ENCODE peak calls at places on chromosomes 13 and 19, in eight cellular contexts. One of them, this sample, is unnamed.

GRCh38 chr19:2609389-2610116 is 92.9 kb downstream of the GNG7 start:
- DNase-seq in transverse colon: no peak
- DNase-seq in cardiac fibroblast: no peak
- DNase-seq in fibroblast of mammary gland: no peak
- DNase-seq in upper lobe of right lung: no peak
- DNase-seq in GM23248: no peak
- DNase-seq in CD8-positive, alpha-beta T cell: no peak
- DNase-seq in left lung: peak
- DNase-seq in this sample: no peak

GRCh38 chr19:35088514-35088913 is 27.1 kb upstream of the FXYD3 start:
- DNase-seq in fibroblast of mammary gland: peak
- DNase-seq in cardiac fibroblast: peak
- DNase-seq in transverse colon: no peak
- DNase-seq in GM23248: peak
- DNase-seq in upper lobe of right lung: no peak
- DNase-seq in CD8-positive, alpha-beta T cell: no peak
- DNase-seq in left lung: no peak
- DNase-seq in this sample: no peak

GRCh38 chr13:78497702-78498319 is 105.5 kb downstream of the POU4F1 start:
- DNase-seq in CD8-positive, alpha-beta T cell: no peak
- DNase-seq in cardiac fibroblast: no peak
- DNase-seq in fibroblast of mammary gland: no peak
- DNase-seq in upper lobe of right lung: no peak
- DNase-seq in transverse colon: no peak
- DNase-seq in GM23248: no peak
- DNase-seq in left lung: no peak
- DNase-seq in this sample: no peak

GRCh38 chr19:31512403-31512970 is 163.3 kb upstream of the TSHZ3 start:
- DNase-seq in GM23248: no peak
- DNase-seq in upper lobe of right lung: no peak
- DNase-seq in CD8-positive, alpha-beta T cell: no peak
- DNase-seq in transverse colon: no peak
- DNase-seq in cardiac fibroblast: no peak
- DNase-seq in left lung: no peak
- DNase-seq in fibroblast of mammary gland: no peak
- DNase-seq in this sample: no peak

GRCh38 chr19:38250821-38251563 is 5.2 kb downstream of the PPP1R14A start:
- DNase-seq in left lung: no peak
- DNase-seq in transverse colon: peak
- DNase-seq in upper lobe of right lung: peak
- DNase-seq in fibroblast of mammary gland: no peak
- DNase-seq in CD8-positive, alpha-beta T cell: no peak
- DNase-seq in cardiac fibroblast: peak
- DNase-seq in GM23248: peak
- DNase-seq in this sample: peak

GRCh38 chr19:6220385-6221191 is 59.2 kb downstream of the MLLT1 start:
- DNase-seq in upper lobe of right lung: no peak
- DNase-seq in CD8-positive, alpha-beta T cell: no peak
- DNase-seq in transverse colon: peak
- DNase-seq in fibroblast of mammary gland: peak
- DNase-seq in GM23248: peak
- DNase-seq in left lung: no peak
- DNase-seq in cardiac fibroblast: peak
- DNase-seq in this sample: no peak

GRCh38 chr13:44756411-44756810 is 180.3 kb upstream of the TSC22D1 start:
- DNase-seq in left lung: no peak
- DNase-seq in GM23248: no peak
- DNase-seq in transverse colon: no peak
- DNase-seq in fibroblast of mammary gland: no peak
- DNase-seq in upper lobe of right lung: no peak
- DNase-seq in CD8-positive, alpha-beta T cell: no peak
- DNase-seq in cardiac fibroblast: no peak
- DNase-seq in this sample: no peak

GRCh38 chr13:51230473-51231105 is 8.4 kb downstream of the FAM124A start:
- DNase-seq in fibroblast of mammary gland: peak
- DNase-seq in left lung: no peak
- DNase-seq in CD8-positive, alpha-beta T cell: no peak
- DNase-seq in upper lobe of right lung: no peak
- DNase-seq in cardiac fibroblast: peak
- DNase-seq in GM23248: peak
- DNase-seq in transverse colon: peak
- DNase-seq in this sample: no peak

GRCh38 chr19:21463449-21464105 is 41.8 kb upstream of the ZNF429 start:
- DNase-seq in cardiac fibroblast: no peak
- DNase-seq in upper lobe of right lung: no peak
- DNase-seq in GM23248: no peak
- DNase-seq in left lung: peak
- DNase-seq in transverse colon: peak
- DNase-seq in fibroblast of mammary gland: no peak
- DNase-seq in CD8-positive, alpha-beta T cell: peak
- DNase-seq in this sample: no peak

GRCh38 chr19:33794578-33795369 is 1.9 kb upstream of the KCTD15 start:
- DNase-seq in CD8-positive, alpha-beta T cell: no peak
- DNase-seq in transverse colon: no peak
- DNase-seq in fibroblast of mammary gland: peak
- DNase-seq in upper lobe of right lung: no peak
- DNase-seq in GM23248: peak
- DNase-seq in cardiac fibroblast: peak
- DNase-seq in left lung: no peak
- DNase-seq in this sample: no peak

GRCh38 chr13:113145496-113145895 is 13.0 kb upstream of the PROZ start:
- DNase-seq in left lung: no peak
- DNase-seq in cardiac fibroblast: no peak
- DNase-seq in fibroblast of mammary gland: no peak
- DNase-seq in transverse colon: no peak
- DNase-seq in CD8-positive, alpha-beta T cell: no peak
- DNase-seq in GM23248: no peak
- DNase-seq in upper lobe of right lung: no peak
- DNase-seq in this sample: no peak

GRCh38 chr19:2962018-2962670 is 15.2 kb upstream of the TLE6 start:
- DNase-seq in cardiac fibroblast: peak
- DNase-seq in CD8-positive, alpha-beta T cell: peak
- DNase-seq in GM23248: peak
- DNase-seq in left lung: no peak
- DNase-seq in upper lobe of right lung: no peak
- DNase-seq in transverse colon: peak
- DNase-seq in fibroblast of mammary gland: peak
- DNase-seq in this sample: peak

GRCh38 chr19:35031072-35031881 is 1.0 kb downstream of the SCN1B start:
- DNase-seq in left lung: no peak
- DNase-seq in cardiac fibroblast: peak
- DNase-seq in transverse colon: no peak
- DNase-seq in GM23248: peak
- DNase-seq in fibroblast of mammary gland: no peak
- DNase-seq in CD8-positive, alpha-beta T cell: no peak
- DNase-seq in upper lobe of right lung: no peak
- DNase-seq in this sample: no peak

GRCh38 chr19:58317481-58318072 is 9.2 kb upstream of the ZSCAN22 start:
- DNase-seq in transverse colon: no peak
- DNase-seq in upper lobe of right lung: no peak
- DNase-seq in CD8-positive, alpha-beta T cell: no peak
- DNase-seq in cardiac fibroblast: peak
- DNase-seq in fibroblast of mammary gland: peak
- DNase-seq in GM23248: peak
- DNase-seq in left lung: no peak
- DNase-seq in this sample: peak

GRCh38 chr19:56101746-56102535 is 19.2 kb downstream of the ZNF787 start:
- DNase-seq in CD8-positive, alpha-beta T cell: no peak
- DNase-seq in upper lobe of right lung: no peak
- DNase-seq in GM23248: no peak
- DNase-seq in left lung: no peak
- DNase-seq in cardiac fibroblast: no peak
- DNase-seq in fibroblast of mammary gland: no peak
- DNase-seq in transverse colon: no peak
- DNase-seq in this sample: no peak

GRCh38 chr13:78978381-78978998 is 319.5 kb upstream of the OBI1 start:
- DNase-seq in GM23248: peak
- DNase-seq in transverse colon: peak
- DNase-seq in fibroblast of mammary gland: peak
- DNase-seq in upper lobe of right lung: no peak
- DNase-seq in left lung: no peak
- DNase-seq in CD8-positive, alpha-beta T cell: no peak
- DNase-seq in cardiac fibroblast: peak
- DNase-seq in this sample: peak

GRCh38 chr13:33126909-33127607 is 110.8 kb downstream of the KL start:
- DNase-seq in left lung: no peak
- DNase-seq in CD8-positive, alpha-beta T cell: no peak
- DNase-seq in upper lobe of right lung: no peak
- DNase-seq in cardiac fibroblast: peak
- DNase-seq in transverse colon: no peak
- DNase-seq in fibroblast of mammary gland: peak
- DNase-seq in GM23248: peak
- DNase-seq in this sample: no peak
- H3K4me3 ChIP-seq in left lung: no peak
- H3K4me3 ChIP-seq in CD8-positive, alpha-beta T cell: no peak
- H3K4me3 ChIP-seq in upper lobe of right lung: no peak
- H3K4me3 ChIP-seq in cardiac fibroblast: no peak
- H3K4me3 ChIP-seq in transverse colon: no peak
- H3K4me3 ChIP-seq in fibroblast of mammary gland: no peak
- H3K4me3 ChIP-seq in GM23248: peak
- H3K4me3 ChIP-seq in this sample: no peak

GRCh38 chr13:111187879-111188643 is 73.0 kb downstream of the ARHGEF7 start:
- DNase-seq in CD8-positive, alpha-beta T cell: no peak
- DNase-seq in GM23248: peak
- DNase-seq in cardiac fibroblast: peak
- DNase-seq in left lung: no peak
- DNase-seq in fibroblast of mammary gland: peak
- DNase-seq in upper lobe of right lung: no peak
- DNase-seq in transverse colon: no peak
- DNase-seq in this sample: no peak
- H3K4me3 ChIP-seq in CD8-positive, alpha-beta T cell: no peak
- H3K4me3 ChIP-seq in GM23248: no peak
- H3K4me3 ChIP-seq in cardiac fibroblast: no peak
- H3K4me3 ChIP-seq in left lung: no peak
- H3K4me3 ChIP-seq in fibroblast of mammary gland: no peak
- H3K4me3 ChIP-seq in upper lobe of right lung: no peak
- H3K4me3 ChIP-seq in transverse colon: no peak
- H3K4me3 ChIP-seq in this sample: no peak

GRCh38 chr19:17949956-17950309 is 17.0 kb upstream of the KCNN1 start:
- DNase-seq in CD8-positive, alpha-beta T cell: no peak
- DNase-seq in fibroblast of mammary gland: no peak
- DNase-seq in cardiac fibroblast: no peak
- DNase-seq in transverse colon: no peak
- DNase-seq in GM23248: no peak
- DNase-seq in upper lobe of right lung: no peak
- DNase-seq in left lung: no peak
- DNase-seq in this sample: no peak

GRCh38 chr19:17948967-17949930 is 16.4 kb downstream of the CCDC124 start:
- DNase-seq in fibroblast of mammary gland: no peak
- DNase-seq in CD8-positive, alpha-beta T cell: no peak
- DNase-seq in cardiac fibroblast: no peak
- DNase-seq in upper lobe of right lung: no peak
- DNase-seq in GM23248: no peak
- DNase-seq in transverse colon: no peak
- DNase-seq in left lung: no peak
- DNase-seq in this sample: no peak

GRCh38 chr19:17946965-17947784 is 14.4 kb downstream of the CCDC124 start:
- DNase-seq in CD8-positive, alpha-beta T cell: no peak
- DNase-seq in GM23248: no peak
- DNase-seq in cardiac fibroblast: no peak
- DNase-seq in fibroblast of mammary gland: no peak
- DNase-seq in left lung: no peak
- DNase-seq in transverse colon: no peak
- DNase-seq in upper lobe of right lung: no peak
- DNase-seq in this sample: peak

GRCh38 chr19:17948474-17948966 is 15.7 kb downstream of the CCDC124 start:
- DNase-seq in cardiac fibroblast: no peak
- DNase-seq in CD8-positive, alpha-beta T cell: no peak
- DNase-seq in GM23248: peak
- DNase-seq in transverse colon: no peak
- DNase-seq in fibroblast of mammary gland: no peak
- DNase-seq in upper lobe of right lung: no peak
- DNase-seq in left lung: no peak
- DNase-seq in this sample: no peak

DNA sequence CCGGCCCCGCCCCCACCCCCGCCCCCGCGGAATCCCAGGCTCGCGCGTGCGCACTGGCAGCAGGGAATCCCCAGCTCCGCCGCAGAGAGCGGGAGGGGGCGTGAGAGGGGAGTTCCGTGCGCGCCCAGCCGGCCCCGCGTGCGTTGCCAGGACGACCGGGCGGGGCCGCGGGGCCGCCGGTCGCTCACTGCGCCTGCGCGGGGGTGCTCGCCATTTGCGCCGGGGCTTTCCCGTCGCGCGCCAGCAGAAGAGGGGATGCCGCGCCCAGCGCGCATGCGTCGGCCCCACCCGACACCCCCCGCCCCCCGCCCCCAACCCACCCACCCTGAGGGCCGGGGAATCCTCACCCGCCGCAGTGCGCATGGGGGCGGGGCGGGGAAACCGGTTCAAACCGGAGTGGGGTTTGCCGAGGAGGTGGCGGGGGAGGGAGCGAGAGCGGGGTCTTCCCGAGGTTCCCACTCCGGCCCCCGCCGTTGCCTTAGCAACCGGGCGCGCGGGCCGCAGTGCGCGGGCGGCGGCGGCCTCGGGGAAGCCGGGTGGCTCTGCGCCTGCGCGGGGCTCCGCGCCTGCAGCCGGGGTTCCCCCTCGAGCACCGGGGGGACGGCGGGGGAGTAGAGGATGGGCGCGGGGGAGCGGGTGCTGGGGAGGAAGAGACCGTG is 15.1 kb downstream of the CCDC124 start:
- DNase-seq in cardiac fibroblast: peak
- DNase-seq in transverse colon: peak
- DNase-seq in fibroblast of mammary gland: peak
- DNase-seq in left lung: peak
- DNase-seq in upper lobe of right lung: peak
- DNase-seq in GM23248: peak
- DNase-seq in CD8-positive, alpha-beta T cell: peak
- DNase-seq in this sample: peak
- H3K4me3 ChIP-seq in cardiac fibroblast: peak
- H3K4me3 ChIP-seq in transverse colon: peak
- H3K4me3 ChIP-seq in fibroblast of mammary gland: peak
- H3K4me3 ChIP-seq in left lung: peak
- H3K4me3 ChIP-seq in upper lobe of right lung: peak
- H3K4me3 ChIP-seq in GM23248: peak
- H3K4me3 ChIP-seq in CD8-positive, alpha-beta T cell: peak
- H3K4me3 ChIP-seq in this sample: peak

GRCh38 chr19:46474211-46474610 is 2.8 kb upstream of the PNMA8A start:
- DNase-seq in CD8-positive, alpha-beta T cell: no peak
- DNase-seq in left lung: no peak
- DNase-seq in GM23248: peak
- DNase-seq in upper lobe of right lung: peak
- DNase-seq in transverse colon: no peak
- DNase-seq in fibroblast of mammary gland: no peak
- DNase-seq in cardiac fibroblast: no peak
- DNase-seq in this sample: no peak

GRCh38 chr19:46471116-46471733 is at the start of gene PNMA8A:
- DNase-seq in CD8-positive, alpha-beta T cell: no peak
- DNase-seq in transverse colon: peak
- DNase-seq in cardiac fibroblast: peak
- DNase-seq in left lung: peak
- DNase-seq in GM23248: peak
- DNase-seq in fibroblast of mammary gland: peak
- DNase-seq in upper lobe of right lung: peak
- DNase-seq in this sample: no peak

GRCh38 chr19:46470376-46470775 is 987 bp downstream of the PNMA8A start:
- DNase-seq in fibroblast of mammary gland: no peak
- DNase-seq in CD8-positive, alpha-beta T cell: no peak
- DNase-seq in transverse colon: no peak
- DNase-seq in left lung: no peak
- DNase-seq in cardiac fibroblast: no peak
- DNase-seq in upper lobe of right lung: peak
- DNase-seq in GM23248: no peak
- DNase-seq in this sample: no peak

GRCh38 chr19:46472592-46472991 is 1.2 kb upstream of the PNMA8A start:
- DNase-seq in cardiac fibroblast: no peak
- DNase-seq in transverse colon: no peak
- DNase-seq in left lung: no peak
- DNase-seq in GM23248: no peak
- DNase-seq in upper lobe of right lung: peak
- DNase-seq in fibroblast of mammary gland: no peak
- DNase-seq in CD8-positive, alpha-beta T cell: no peak
- DNase-seq in this sample: no peak

GRCh38 chr19:46471778-46472543 is 598 bp upstream of the PNMA8A start:
- DNase-seq in transverse colon: no peak
- DNase-seq in cardiac fibroblast: no peak
- DNase-seq in CD8-positive, alpha-beta T cell: no peak
- DNase-seq in GM23248: no peak
- DNase-seq in upper lobe of right lung: peak
- DNase-seq in fibroblast of mammary gland: no peak
- DNase-seq in left lung: no peak
- DNase-seq in this sample: no peak
- H3K4me3 ChIP-seq in transverse colon: peak
- H3K4me3 ChIP-seq in cardiac fibroblast: peak
- H3K4me3 ChIP-seq in CD8-positive, alpha-beta T cell: peak
- H3K4me3 ChIP-seq in GM23248: peak
- H3K4me3 ChIP-seq in upper lobe of right lung: peak
- H3K4me3 ChIP-seq in fibroblast of mammary gland: peak
- H3K4me3 ChIP-seq in left lung: no peak
- H3K4me3 ChIP-seq in this sample: no peak